ENCODE peak calls at places on chromosomes 12 and 14, in eight cellular contexts. X is spleen, B is breast epithelium, U is SK-N-SH, I is stomach, V is HCT116, G is HepG2, N is suprapubic skin. C is an unnamed sample.

GRCh38 chr14:76257111-76257803 is 105.5 kb downstream of the GPATCH2L start:
- DNase-seq in X (no peak), G (no peak), N (no peak), U (no peak), I (no peak), B (no peak), V (no peak), C (no peak)

GRCh38 chr14:31421200-31421599 is 850 bp upstream of the HEATR5A start:
- DNase-seq in G (peak; percentile 26), U (no peak), X (no peak), N (no peak), I (no peak), B (no peak), V (no peak), C (no peak)

GRCh38 chr14:101934751-101935150 is 29.6 kb upstream of the DYNC1H1 start:
- DNase-seq in X (peak; percentile 51), I (no peak), U (no peak), G (no peak), V (no peak), N (no peak), B (no peak), C (no peak)

GRCh38 chr12:114448618-114448933 is 42.6 kb upstream of the TBX5 start:
- DNase-seq in N (no peak), U (no peak), B (no peak), V (no peak), X (no peak), I (no peak), G (no peak), C (no peak)

GRCh38 chr12:107684990-107685359 is 624 bp upstream of the PWP1 start:
- DNase-seq in U (peak; percentile 60), B (no peak), I (no peak), V (peak; percentile 23), X (no peak), G (peak; percentile 96), N (no peak), C (peak; percentile 21)

GRCh38 chr12:12999276-12999958 is 648 bp downstream of the HEBP1 start:
- DNase-seq in N (no peak), G (peak; percentile 36), V (no peak), X (no peak), I (no peak), B (peak; percentile 53), U (no peak), C (peak; percentile 49)

GRCh38 chr14:96105921-96106441 is 66.8 kb downstream of the C14orf132 start:
- DNase-seq in G (no peak), X (no peak), B (no peak), I (peak; percentile 52), U (no peak), V (no peak), N (peak; percentile 86), C (peak; percentile 63)

GRCh38 chr14:78313499-78313898 is 143.3 kb downstream of the NRXN3 start:
- DNase-seq in N (no peak), I (no peak), B (no peak), X (no peak), V (no peak), G (no peak), U (no peak), C (no peak)

GRCh38 chr12:4813741-4814140 is 93.5 kb downstream of the GALNT8 start:
- DNase-seq in B (no peak), V (no peak), G (no peak), I (no peak), N (no peak), X (no peak), U (no peak), C (no peak)

GRCh38 chr14:23435540-23436326 is at the start of gene MYH7:
- DNase-seq in U (no peak), X (peak; percentile 40), G (peak; percentile 94), B (peak; percentile 40), V (no peak), N (peak; percentile 64), I (no peak), C (peak; percentile 2)

GRCh38 chr14:78074546-78074945 is 95.6 kb upstream of the NRXN3 start:
- DNase-seq in V (no peak), I (no peak), B (no peak), X (no peak), N (no peak), G (no peak), U (peak; percentile 11), C (no peak)

GRCh38 chr12:93851245-93851665 is 174.1 kb downstream of the CRADD start:
- DNase-seq in U (no peak), G (no peak), B (no peak), V (no peak), X (no peak), I (no peak), N (no peak), C (peak; percentile 26)

GRCh38 chr14:34722723-34723545 is 8.5 kb upstream of the CFL2 start:
- DNase-seq in U (peak; percentile 74), B (no peak), V (peak; percentile 61), G (peak; percentile 71), X (no peak), N (no peak), I (peak; percentile 32), C (peak; percentile 27)

DNA sequence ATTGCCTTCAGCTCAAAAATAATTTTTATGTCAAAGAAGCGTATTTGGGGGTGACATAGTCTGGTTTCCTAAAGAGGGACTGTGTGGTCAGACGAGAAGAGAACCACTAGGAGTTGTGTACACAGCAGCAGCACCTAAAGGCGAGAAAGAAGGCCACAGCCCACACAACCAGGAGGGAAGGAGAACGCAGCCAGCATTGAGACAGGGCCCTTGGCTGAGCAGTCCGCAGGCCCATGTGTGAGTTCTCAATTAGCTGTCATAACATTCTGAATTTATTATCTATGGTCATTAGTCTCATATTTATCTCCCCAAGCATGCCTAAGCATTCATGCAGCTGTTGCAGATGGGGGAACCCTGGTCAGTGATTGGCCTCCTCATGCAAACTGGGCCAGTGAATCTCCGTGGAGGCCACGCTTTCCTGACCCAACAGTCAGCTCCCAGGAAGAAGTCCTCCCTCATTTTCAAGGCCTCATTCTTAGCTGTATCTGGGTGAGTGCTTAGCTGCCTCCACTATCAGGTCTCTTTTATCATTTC is 81.2 kb upstream of the ATF7IP start:
- DNase-seq in X (no peak), N (no peak), G (no peak), B (no peak), I (no peak), U (no peak), V (no peak), C (no peak)
- TF ChIP-seq POLR2AphosphoS5 in X (no peak), N (no peak), G (no peak), B (no peak), I (no peak), U (no peak), V (no peak), C (no peak)

GRCh38 chr12:124920353-124920935 is 6.0 kb upstream of the UBC start:
- DNase-seq in V (no peak), B (no peak), U (no peak), N (no peak), X (no peak), G (no peak), I (no peak), C (no peak)
- H3K4me3 ChIP-seq in V (peak overlapping the region; percentile 37), B (no peak overlapping the region), U (no peak overlapping the region), N (no peak overlapping the region), X (no peak overlapping the region), G (peak overlapping the region; percentile 99), I (no peak overlapping the region), C (no peak overlapping the region)

GRCh38 chr14:92105845-92106094 is 612 bp downstream of the ATXN3 start:
- DNase-seq in V (no peak), U (no peak), G (peak; percentile 5), X (peak; percentile 83), B (no peak), N (peak; percentile 83), I (peak; percentile 38), C (peak; percentile 44)

GRCh38 chr14:92108345-92109254 is 2.2 kb upstream of the ATXN3 start:
- DNase-seq in B (no peak), N (no peak), I (no peak), V (no peak), X (no peak), G (peak; percentile 73), U (no peak), C (no peak)

GRCh38 chr14:92103363-92103762 is 3.0 kb downstream of the ATXN3 start:
- DNase-seq in G (no peak), I (no peak), N (no peak), X (no peak), V (no peak), B (no peak), U (no peak), C (no peak)

GRCh38 chr14:92105073-92105844 is 1.1 kb downstream of the ATXN3 start:
- DNase-seq in I (no peak), U (no peak), V (no peak), G (no peak), X (no peak), B (no peak), N (no peak), C (no peak)

DNA sequence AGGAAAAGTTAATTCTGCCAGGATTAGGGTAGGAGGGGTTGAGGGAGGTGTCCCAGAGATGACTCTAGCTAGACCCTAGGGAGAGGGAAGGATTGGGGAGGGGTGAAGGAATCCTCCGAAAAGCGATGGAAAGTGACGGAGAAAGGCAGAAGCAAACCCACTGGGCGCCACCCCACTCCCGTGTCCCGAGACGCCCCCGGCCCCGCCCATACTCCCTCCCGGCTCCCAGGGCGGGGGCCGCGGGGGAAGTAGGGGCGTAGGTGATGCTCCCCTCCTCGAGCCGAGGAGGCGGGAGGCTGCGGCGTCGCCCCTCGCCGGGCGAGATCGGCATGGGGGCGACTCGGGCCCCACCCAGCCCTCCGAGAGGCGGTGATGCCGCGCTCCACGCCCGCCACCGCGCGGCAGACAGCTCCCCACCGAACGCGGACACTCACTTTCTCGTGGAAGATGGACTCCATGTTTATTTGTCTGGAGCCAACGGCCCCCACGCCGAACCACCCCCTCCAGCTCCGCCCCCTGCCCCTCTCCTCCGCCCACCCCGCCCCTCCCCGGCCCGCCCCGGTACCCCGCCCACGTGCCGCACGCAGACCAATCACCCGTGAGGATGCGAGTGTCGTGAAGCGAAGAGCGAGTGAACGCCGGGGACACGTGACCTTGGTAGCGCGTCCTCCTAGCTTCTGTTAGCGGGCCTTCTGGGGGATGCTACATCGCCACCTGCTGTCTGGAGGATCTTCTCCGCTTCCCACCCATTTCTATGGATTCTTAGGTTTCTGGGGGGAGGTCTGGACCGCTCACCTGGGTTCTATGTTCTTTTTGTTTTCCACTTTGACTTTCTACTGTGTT is at the start of gene ATXN3:
- DNase-seq in G (peak; percentile 96), V (peak; percentile 97), B (peak; percentile 96), N (peak; percentile 98), I (peak; percentile 97), X (peak; percentile 99), U (peak; percentile 98), C (peak; percentile 97)
- TF ChIP-seq CTCF in G (peak; percentile 87), V (peak; percentile 89), B (peak; percentile 35), N (peak; percentile 61), I (peak; percentile 68), X (peak; percentile 50), U (peak; percentile 80), C (peak; percentile 66)

DNA sequence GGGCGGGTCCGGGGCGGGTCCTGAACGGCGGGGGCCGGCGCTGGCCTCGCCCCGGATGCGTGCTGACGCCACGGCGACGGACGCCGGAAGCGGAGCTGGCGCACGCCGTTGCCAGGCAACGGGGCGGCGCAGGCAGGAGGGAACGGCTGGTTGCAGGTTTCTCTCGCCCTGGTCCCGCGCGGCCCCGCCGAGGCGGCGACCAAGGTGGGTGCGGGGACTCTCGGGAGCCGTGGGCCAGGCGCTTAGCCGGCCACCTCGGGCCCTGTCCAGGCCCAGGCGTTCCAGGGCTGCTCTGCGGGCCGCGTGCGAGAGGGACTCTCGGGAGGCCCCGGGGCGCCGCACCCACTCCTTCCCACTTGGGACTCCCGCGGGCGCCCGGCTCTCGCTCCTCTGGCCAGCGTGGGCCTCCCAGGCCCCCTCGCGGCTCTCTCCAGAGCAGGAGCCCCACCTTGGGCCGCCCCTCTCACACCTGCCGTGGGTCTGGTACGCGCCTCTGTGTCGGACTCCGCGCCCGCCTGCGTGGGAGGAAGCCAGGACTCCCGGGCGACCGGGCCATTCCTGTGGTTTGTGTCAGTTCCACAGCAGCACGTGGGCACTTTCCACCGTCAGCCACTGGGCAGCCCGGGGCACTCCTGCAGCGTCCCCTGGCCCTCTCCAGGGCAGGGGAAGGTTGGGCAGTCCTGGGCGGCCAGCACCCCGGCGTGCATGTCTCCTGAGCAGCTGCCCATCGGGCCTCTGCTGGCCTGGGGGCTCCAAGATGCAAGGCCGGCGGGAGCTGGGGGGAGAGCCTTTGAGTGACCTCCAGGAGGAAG is at the start of gene CLBA1:
- DNase-seq in U (peak; percentile 99), N (peak; percentile 92), G (peak; percentile 69), I (peak; percentile 91), X (peak; percentile 99), B (peak; percentile 88), V (peak; percentile 72), C (peak; percentile 91)
- TF ChIP-seq POLR2AphosphoS5 in U (peak; percentile 11), N (no peak), G (no peak), I (peak; percentile 41), X (peak; percentile 89), B (peak; percentile 65), V (peak; percentile 76), C (peak; percentile 68)